ENCODE peak calls at places on chromosome 1, in seven cellular contexts. One of them, this sample, is unnamed.

GRCh38 chr1:22141948-22142314 is 966 bp downstream of the WNT4 start:
- DNase-seq in PC-3: peak
- DNase-seq in GM23248: peak
- DNase-seq in right lobe of liver: no peak
- DNase-seq in stimulated activated CD4-positive, alpha-beta T cell treated with anti-CD3 and anti-CD28 coated beads, Interleukin-4, amount 100 ng/mL, for 48 hours: no peak
- DNase-seq in mammary epithelial cell: no peak
- DNase-seq in HFFc6: no peak
- DNase-seq in this sample: no peak

GRCh38 chr1:157963713-157964112 is 29.7 kb upstream of the KIRREL1 start:
- DNase-seq in PC-3: peak
- DNase-seq in mammary epithelial cell: peak
- DNase-seq in right lobe of liver: peak
- DNase-seq in stimulated activated CD4-positive, alpha-beta T cell treated with anti-CD3 and anti-CD28 coated beads, Interleukin-4, amount 100 ng/mL, for 48 hours: peak
- DNase-seq in GM23248: peak
- DNase-seq in HFFc6: peak
- DNase-seq in this sample: peak

GRCh38 chr1:34929497-34929852 is at the start of gene DLGAP3:
- DNase-seq in right lobe of liver: no peak
- DNase-seq in HFFc6: no peak
- DNase-seq in mammary epithelial cell: no peak
- DNase-seq in stimulated activated CD4-positive, alpha-beta T cell treated with anti-CD3 and anti-CD28 coated beads, Interleukin-4, amount 100 ng/mL, for 48 hours: no peak
- DNase-seq in PC-3: no peak
- DNase-seq in GM23248: no peak
- DNase-seq in this sample: no peak

GRCh38 chr1:218266356-218266755 is 18.7 kb upstream of the RRP15 start:
- DNase-seq in right lobe of liver: no peak
- DNase-seq in PC-3: peak
- DNase-seq in stimulated activated CD4-positive, alpha-beta T cell treated with anti-CD3 and anti-CD28 coated beads, Interleukin-4, amount 100 ng/mL, for 48 hours: no peak
- DNase-seq in mammary epithelial cell: no peak
- DNase-seq in GM23248: peak
- DNase-seq in HFFc6: no peak
- DNase-seq in this sample: no peak

GRCh38 chr1:1440941-1441888 is 5.7 kb downstream of the VWA1 start:
- DNase-seq in GM23248: peak
- DNase-seq in HFFc6: no peak
- DNase-seq in right lobe of liver: no peak
- DNase-seq in stimulated activated CD4-positive, alpha-beta T cell treated with anti-CD3 and anti-CD28 coated beads, Interleukin-4, amount 100 ng/mL, for 48 hours: peak
- DNase-seq in mammary epithelial cell: no peak
- DNase-seq in PC-3: peak
- DNase-seq in this sample: peak

GRCh38 chr1:37763791-37764741 is 854 bp downstream of the EPHA10 start:
- DNase-seq in mammary epithelial cell: peak
- DNase-seq in right lobe of liver: peak
- DNase-seq in PC-3: no peak
- DNase-seq in GM23248: peak
- DNase-seq in stimulated activated CD4-positive, alpha-beta T cell treated with anti-CD3 and anti-CD28 coated beads, Interleukin-4, amount 100 ng/mL, for 48 hours: peak
- DNase-seq in HFFc6: no peak
- DNase-seq in this sample: no peak

GRCh38 chr1:235831148-235831547 is 35.6 kb downstream of the LYST start:
- DNase-seq in PC-3: peak
- DNase-seq in stimulated activated CD4-positive, alpha-beta T cell treated with anti-CD3 and anti-CD28 coated beads, Interleukin-4, amount 100 ng/mL, for 48 hours: peak
- DNase-seq in mammary epithelial cell: peak
- DNase-seq in right lobe of liver: no peak
- DNase-seq in HFFc6: peak
- DNase-seq in GM23248: peak
- DNase-seq in this sample: peak

GRCh38 chr1:65420590-65421340 is at the start of the genes LEPR and LEPROT:
- DNase-seq in PC-3: peak
- DNase-seq in stimulated activated CD4-positive, alpha-beta T cell treated with anti-CD3 and anti-CD28 coated beads, Interleukin-4, amount 100 ng/mL, for 48 hours: no peak
- DNase-seq in right lobe of liver: no peak
- DNase-seq in GM23248: peak
- DNase-seq in mammary epithelial cell: peak
- DNase-seq in HFFc6: no peak
- DNase-seq in this sample: no peak

GRCh38 chr1:4786061-4786460 is 131.7 kb downstream of the AJAP1 start:
- DNase-seq in HFFc6: no peak
- DNase-seq in PC-3: no peak
- DNase-seq in right lobe of liver: no peak
- DNase-seq in GM23248: no peak
- DNase-seq in stimulated activated CD4-positive, alpha-beta T cell treated with anti-CD3 and anti-CD28 coated beads, Interleukin-4, amount 100 ng/mL, for 48 hours: no peak
- DNase-seq in mammary epithelial cell: no peak
- DNase-seq in this sample: no peak

GRCh38 chr1:168887381-168887780 is 158.4 kb upstream of the DPT start:
- DNase-seq in HFFc6: no peak
- DNase-seq in stimulated activated CD4-positive, alpha-beta T cell treated with anti-CD3 and anti-CD28 coated beads, Interleukin-4, amount 100 ng/mL, for 48 hours: no peak
- DNase-seq in GM23248: no peak
- DNase-seq in PC-3: no peak
- DNase-seq in right lobe of liver: no peak
- DNase-seq in mammary epithelial cell: no peak
- DNase-seq in this sample: no peak

GRCh38 chr1:224058303-224058702 is 55.6 kb upstream of the FBXO28 start:
- DNase-seq in right lobe of liver: no peak
- DNase-seq in stimulated activated CD4-positive, alpha-beta T cell treated with anti-CD3 and anti-CD28 coated beads, Interleukin-4, amount 100 ng/mL, for 48 hours: no peak
- DNase-seq in mammary epithelial cell: peak
- DNase-seq in GM23248: peak
- DNase-seq in HFFc6: peak
- DNase-seq in PC-3: peak
- DNase-seq in this sample: no peak

GRCh38 chr1:197017558-197018146 is 40.3 kb downstream of the CFHR5 start:
- DNase-seq in PC-3: no peak
- DNase-seq in right lobe of liver: no peak
- DNase-seq in GM23248: peak
- DNase-seq in stimulated activated CD4-positive, alpha-beta T cell treated with anti-CD3 and anti-CD28 coated beads, Interleukin-4, amount 100 ng/mL, for 48 hours: no peak
- DNase-seq in mammary epithelial cell: no peak
- DNase-seq in HFFc6: no peak
- DNase-seq in this sample: no peak

GRCh38 chr1:24959623-24959975 is 29.5 kb upstream of the RUNX3 start:
- DNase-seq in PC-3: no peak
- DNase-seq in HFFc6: no peak
- DNase-seq in stimulated activated CD4-positive, alpha-beta T cell treated with anti-CD3 and anti-CD28 coated beads, Interleukin-4, amount 100 ng/mL, for 48 hours: no peak
- DNase-seq in GM23248: no peak
- DNase-seq in mammary epithelial cell: no peak
- DNase-seq in right lobe of liver: no peak
- DNase-seq in this sample: no peak

GRCh38 chr1:31923905-31924304 is 14.3 kb downstream of the PTP4A2 start:
- DNase-seq in right lobe of liver: no peak
- DNase-seq in PC-3: no peak
- DNase-seq in HFFc6: no peak
- DNase-seq in GM23248: no peak
- DNase-seq in stimulated activated CD4-positive, alpha-beta T cell treated with anti-CD3 and anti-CD28 coated beads, Interleukin-4, amount 100 ng/mL, for 48 hours: no peak
- DNase-seq in mammary epithelial cell: no peak
- DNase-seq in this sample: no peak

GRCh38 chr1:1899266-1899966 is 8.5 kb upstream of the GNB1 start:
- DNase-seq in right lobe of liver: no peak
- DNase-seq in HFFc6: no peak
- DNase-seq in mammary epithelial cell: no peak
- DNase-seq in stimulated activated CD4-positive, alpha-beta T cell treated with anti-CD3 and anti-CD28 coated beads, Interleukin-4, amount 100 ng/mL, for 48 hours: no peak
- DNase-seq in GM23248: no peak
- DNase-seq in PC-3: peak
- DNase-seq in this sample: no peak

GRCh38 chr1:112629256-112629655 is 9.6 kb downstream of the CAPZA1 start:
- DNase-seq in right lobe of liver: no peak
- DNase-seq in mammary epithelial cell: no peak
- DNase-seq in GM23248: no peak
- DNase-seq in HFFc6: no peak
- DNase-seq in stimulated activated CD4-positive, alpha-beta T cell treated with anti-CD3 and anti-CD28 coated beads, Interleukin-4, amount 100 ng/mL, for 48 hours: no peak
- DNase-seq in PC-3: no peak
- DNase-seq in this sample: no peak

GRCh38 chr1:192805832-192806323 is 3.0 kb upstream of the RGS2 start:
- DNase-seq in mammary epithelial cell: peak
- DNase-seq in HFFc6: peak
- DNase-seq in right lobe of liver: no peak
- DNase-seq in stimulated activated CD4-positive, alpha-beta T cell treated with anti-CD3 and anti-CD28 coated beads, Interleukin-4, amount 100 ng/mL, for 48 hours: no peak
- DNase-seq in GM23248: peak
- DNase-seq in PC-3: peak
- DNase-seq in this sample: no peak

GRCh38 chr1:33300673-33301072 is 20.2 kb downstream of the A3GALT2 start:
- DNase-seq in right lobe of liver: no peak
- DNase-seq in stimulated activated CD4-positive, alpha-beta T cell treated with anti-CD3 and anti-CD28 coated beads, Interleukin-4, amount 100 ng/mL, for 48 hours: no peak
- DNase-seq in HFFc6: peak
- DNase-seq in GM23248: peak
- DNase-seq in mammary epithelial cell: no peak
- DNase-seq in PC-3: no peak
- DNase-seq in this sample: peak

This sample was measured in lower lobe of right lung.